ENCODE peak calls at places on chromosome 9, in nine cellular contexts. C, P, Q, I, U, G, H, R and T are unnamed samples. For H3K27me3, the result is how much of the 10 kb centered on the place peaks cover.

GRCh38 chr9:136119259-136120118 is 814 bp upstream of the TMEM250 start:
- DNase-seq in C (peak), P (no peak), Q (peak), I (no peak), U (no peak), G (no peak), H (no peak), R (peak), T (no peak)

GRCh38 chr9:127955294-127956015 is 17.8 kb upstream of the DPM2 start:
- DNase-seq in C (peak), P (no peak), Q (peak), I (peak), U (no peak), G (peak), H (peak), R (no peak), T (no peak)

GRCh38 chr9:114033397-114034103 is 44.5 kb downstream of the AMBP start:
- DNase-seq in C (no peak), P (peak), Q (no peak), I (peak), U (no peak), G (no peak), H (no peak), R (peak), T (no peak)

GRCh38 chr9:1941989-1942388 is 73.2 kb upstream of the SMARCA2 start:
- DNase-seq in C (no peak), P (peak), Q (no peak), I (no peak), U (no peak), G (no peak), H (no peak), R (no peak), T (no peak)

GRCh38 chr9:93587651-93588347 is 11.4 kb downstream of the PHF2 start:
- DNase-seq in C (no peak), P (no peak), Q (no peak), I (no peak), U (no peak), G (no peak), H (no peak), R (no peak), T (no peak)

GRCh38 chr9:101083451-101083850 is 54.9 kb downstream of the PLPPR1 start:
- DNase-seq in C (no peak), P (no peak), Q (no peak), I (no peak), U (no peak), G (no peak), H (no peak), R (no peak), T (no peak)

GRCh38 chr9:129347323-129348120 is 169.5 kb upstream of the IER5L start:
- DNase-seq in C (no peak), P (no peak), Q (peak), I (no peak), U (no peak), G (no peak), H (no peak), R (no peak), T (peak)

GRCh38 chr9:132472599-132472998 is 62.6 kb downstream of the CFAP77 start:
- DNase-seq in C (no peak), P (no peak), Q (no peak), I (no peak), U (no peak), G (no peak), H (no peak), R (no peak), T (no peak)

GRCh38 chr9:113708821-113709713 is 167.0 kb upstream of the ZNF618 start:
- DNase-seq in C (no peak), P (no peak), Q (no peak), I (no peak), U (no peak), G (no peak), H (no peak), R (no peak), T (no peak)

GRCh38 chr9:131583342-131583645 is 38.0 kb downstream of the PRRT1B start:
- DNase-seq in C (no peak), P (no peak), Q (no peak), I (no peak), U (no peak), G (no peak), H (no peak), R (no peak), T (no peak)

GRCh38 chr9:89999534-90000370 is 394.9 kb downstream of the GADD45G start:
- DNase-seq in C (peak), P (no peak), Q (peak), I (peak), U (no peak), G (no peak), H (peak), R (peak), T (peak)

GRCh38 chr9:72305102-72305546 is 59.9 kb downstream of the ZFAND5 start:
- DNase-seq in C (peak), P (peak), Q (peak), I (peak), U (no peak), G (peak), H (peak), R (peak), T (peak)

GRCh38 chr9:117783828-117784227 is 79.6 kb downstream of the TLR4 start:
- DNase-seq in C (peak), P (no peak), Q (no peak), I (no peak), U (no peak), G (no peak), H (no peak), R (no peak), T (no peak)

GRCh38 chr9:88949425-88949824 is 41.8 kb upstream of the S1PR3 start:
- DNase-seq in C (no peak), P (peak), Q (peak), I (peak), U (no peak), G (no peak), H (peak), R (no peak), T (peak)

GRCh38 chr9:134694368-134694665 is 52.7 kb downstream of the COL5A1 start:
- DNase-seq in C (no peak), P (no peak), Q (no peak), I (no peak), U (no peak), G (no peak), H (no peak), R (no peak), T (no peak)

GRCh38 chr9:33843312-33843950 is 26.5 kb downstream of the UBE2R2 start:
- DNase-seq in C (no peak), P (no peak), Q (no peak), I (no peak), U (no peak), G (no peak), H (no peak), R (no peak), T (no peak)

GRCh38 chr9:90843530-90843929 is 41.9 kb downstream of the SYK start:
- DNase-seq in C (no peak), P (no peak), Q (no peak), I (no peak), U (no peak), G (no peak), H (no peak), R (no peak), T (no peak)

GRCh38 chr9:81224166-81224858 is 465.0 kb downstream of the TLE1 start:
- DNase-seq in C (no peak), P (no peak), Q (no peak), I (no peak), U (no peak), G (no peak), H (no peak), R (no peak), T (no peak)

GRCh38 chr9:72141484-72141883 is 7.8 kb upstream of the GDA start:
- DNase-seq in C (no peak), P (no peak), Q (no peak), I (no peak), U (no peak), G (no peak), H (no peak), R (no peak), T (no peak)

GRCh38 chr9:95516736-95517558 is at the start of gene PTCH1:
- DNase-seq in C (peak), P (peak), Q (peak), I (peak), U (peak), G (no peak), H (no peak), R (peak), T (no peak)

GRCh38 chr9:101605547-101605946 is 10.8 kb upstream of the PPP3R2 start:
- DNase-seq in C (no peak), P (no peak), Q (no peak), I (no peak), U (no peak), G (no peak), H (no peak), R (no peak), T (no peak)

GRCh38 chr9:137304383-137305059 is 2.5 kb upstream of the NRARP start:
- DNase-seq in C (no peak), P (no peak), Q (no peak), I (no peak), U (no peak), G (no peak), H (no peak), R (peak), T (no peak)

GRCh38 chr9:77575785-77576184 is 72.3 kb downstream of the GNA14 start:
- DNase-seq in C (no peak), P (peak), Q (peak), I (no peak), U (no peak), G (no peak), H (no peak), R (no peak), T (no peak)

GRCh38 chr9:78278177-78278777 is 18.6 kb upstream of the PSAT1 start:
- DNase-seq in C (no peak), P (no peak), Q (peak), I (no peak), U (no peak), G (no peak), H (no peak), R (no peak), T (no peak)

GRCh38 chr9:68492801-68493200 is 47.9 kb downstream of the TMEM252 start:
- DNase-seq in C (no peak), P (no peak), Q (no peak), I (peak), U (no peak), G (no peak), H (no peak), R (no peak), T (no peak)

GRCh38 chr9:116232425-116233159 is 79.0 kb downstream of the PAPPA start:
- DNase-seq in C (no peak), P (peak), Q (peak), I (no peak), U (no peak), G (no peak), H (no peak), R (no peak), T (peak)

GRCh38 chr9:126637002-126637849 is 23.5 kb downstream of the LMX1B start:
- DNase-seq in C (no peak), P (no peak), Q (no peak), I (no peak), U (no peak), G (no peak), H (no peak), R (no peak), T (no peak)

GRCh38 chr9:126635661-126636439 is 22.1 kb downstream of the LMX1B start:
- DNase-seq in C (no peak), P (no peak), Q (no peak), I (no peak), U (no peak), G (no peak), H (no peak), R (no peak), T (no peak)

GRCh38 chr9:126642009-126642744 is 28.4 kb downstream of the LMX1B start:
- DNase-seq in C (no peak), P (no peak), Q (no peak), I (peak), U (no peak), G (no peak), H (no peak), R (no peak), T (no peak)

GRCh38 chr9:126641118-126641851 is 27.6 kb downstream of the LMX1B start:
- DNase-seq in C (no peak), P (no peak), Q (no peak), I (no peak), U (no peak), G (no peak), H (no peak), R (no peak), T (no peak)

DNA sequence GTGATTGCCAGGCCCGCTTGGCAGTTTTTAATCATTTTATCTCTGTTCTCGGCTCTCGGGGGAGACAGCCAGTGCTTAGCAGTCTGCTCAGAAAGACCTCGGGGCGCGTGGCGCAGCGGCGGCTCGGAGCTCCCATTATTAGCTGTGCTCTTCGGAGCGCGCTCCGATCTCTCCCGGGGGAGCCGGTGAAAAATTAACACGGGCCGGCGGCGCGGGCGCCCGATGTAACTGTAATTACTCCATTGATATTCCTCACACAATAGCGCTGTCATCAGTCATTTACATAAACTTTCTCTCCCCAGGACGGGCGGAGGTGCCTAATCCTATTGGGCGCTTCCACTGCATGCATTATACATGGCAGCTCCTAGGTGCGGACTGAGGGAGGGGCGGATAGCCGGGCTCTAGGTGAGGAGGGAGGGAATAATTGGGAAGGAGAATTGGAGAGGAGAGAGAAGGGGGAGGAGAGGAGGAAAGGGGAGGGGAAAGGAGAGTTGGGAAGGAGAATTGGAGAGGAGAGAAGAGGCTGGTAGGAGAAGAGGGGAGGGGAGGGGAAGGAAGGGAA is 24.9 kb downstream of the LMX1B start:
- DNase-seq in C (no peak), P (peak), Q (no peak), I (no peak), U (no peak), G (no peak), H (no peak), R (no peak), T (no peak)
- H3K27me3 ChIP-seq in C (half or more), P (half or more), Q (half or more), I (under half), U (half or more), G (under half), H (half or more), R (half or more), T (half or more)

GRCh38 chr9:124022201-124023121 is 10.9 kb downstream of the LHX2 start:
- DNase-seq in C (no peak), P (peak), Q (no peak), I (no peak), U (no peak), G (no peak), H (no peak), R (peak), T (no peak)

GRCh38 chr9:124019771-124020519 is 8.4 kb downstream of the LHX2 start:
- DNase-seq in C (no peak), P (no peak), Q (no peak), I (no peak), U (no peak), G (no peak), H (no peak), R (peak), T (no peak)

GRCh38 chr9:124021385-124021769 is 9.8 kb downstream of the LHX2 start:
- DNase-seq in C (no peak), P (no peak), Q (no peak), I (no peak), U (no peak), G (no peak), H (no peak), R (no peak), T (no peak)

GRCh38 chr9:124020520-124021384 is 9.2 kb downstream of the LHX2 start:
- DNase-seq in C (no peak), P (no peak), Q (no peak), I (no peak), U (no peak), G (no peak), H (no peak), R (peak), T (no peak)

DNA sequence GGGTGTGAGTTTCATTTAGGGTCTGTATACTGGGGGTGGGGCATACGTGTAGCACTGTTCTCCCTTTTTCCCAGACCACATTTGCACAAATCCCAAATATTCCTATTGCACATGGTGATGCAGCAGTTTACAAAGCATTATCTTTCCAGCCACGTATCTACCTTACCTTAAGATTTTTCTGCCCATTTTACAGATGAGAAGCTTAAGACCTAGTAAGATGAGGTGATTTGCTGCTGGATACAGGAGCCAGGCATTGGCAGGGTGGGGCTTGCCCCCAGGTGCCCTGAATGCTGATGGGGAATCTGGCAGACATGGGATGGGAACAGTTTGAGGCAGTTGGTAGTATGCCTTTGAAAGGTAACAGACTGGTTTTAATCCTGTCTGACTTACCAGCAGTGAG is 12.5 kb downstream of the LHX2 start:
- DNase-seq in C (no peak), P (no peak), Q (no peak), I (no peak), U (no peak), G (no peak), H (no peak), R (peak), T (no peak)
- H3K27me3 ChIP-seq in C (half or more), P (half or more), Q (half or more), I (under half), U (half or more), G (under half), H (half or more), R (half or more), T (half or more)

DNA sequence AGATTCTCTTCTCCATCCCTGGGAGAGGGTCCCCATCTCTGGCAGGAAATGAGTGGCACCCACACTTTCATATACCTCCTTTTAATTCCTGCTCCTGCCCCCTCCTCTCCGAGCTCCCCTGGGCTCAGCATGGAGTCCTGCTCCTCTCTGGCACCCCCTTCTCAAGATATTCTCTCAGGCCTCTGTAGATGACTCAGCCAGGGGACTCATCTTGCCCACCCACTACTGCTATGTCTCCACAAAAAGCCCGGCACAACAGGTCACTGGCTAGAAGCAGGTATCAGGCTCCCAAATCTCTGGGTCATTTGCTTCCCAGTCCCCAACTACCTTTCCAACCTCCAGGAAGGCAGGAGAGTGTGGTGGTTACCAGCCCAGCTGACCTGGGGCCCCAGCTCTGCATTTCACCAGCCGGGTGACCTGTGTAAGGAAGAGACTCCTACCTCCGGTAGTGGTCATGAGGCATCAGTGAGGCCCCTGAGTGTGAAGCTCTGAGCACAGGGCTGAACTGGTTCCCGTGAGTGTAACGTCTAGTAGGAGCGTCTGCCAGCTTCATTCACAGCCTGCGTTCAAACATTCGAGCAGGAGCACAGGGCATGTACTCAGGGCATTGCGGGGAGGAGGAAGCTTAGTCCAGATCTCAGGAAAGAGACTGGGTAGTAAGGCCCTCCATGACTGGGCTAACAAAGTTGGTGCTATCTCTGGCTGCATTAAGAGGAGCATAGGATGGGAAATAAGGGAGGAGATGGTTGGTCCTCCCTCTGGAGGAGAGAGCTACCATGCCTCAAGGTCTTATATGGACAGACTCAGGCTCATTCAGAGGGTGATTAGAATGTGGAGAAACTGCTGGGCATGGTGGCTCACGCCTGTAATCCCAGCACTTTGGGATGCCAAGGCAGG is 63.7 kb downstream of the LMX1B start:
- DNase-seq in C (no peak), P (no peak), Q (no peak), I (no peak), U (no peak), G (no peak), H (no peak), R (no peak), T (no peak)
- H3K27me3 ChIP-seq in C (half or more), P (half or more), Q (half or more), I (under half), U (half or more), G (under half), H (half or more), R (half or more), T (half or more)

GRCh38 chr9:83429229-83429628 is 109.0 kb downstream of the FRMD3 start:
- DNase-seq in C (no peak), P (no peak), Q (no peak), I (no peak), U (no peak), G (no peak), H (no peak), R (no peak), T (no peak)

GRCh38 chr9:83431470-83432060 is 106.6 kb downstream of the FRMD3 start:
- DNase-seq in C (peak), P (no peak), Q (no peak), I (peak), U (no peak), G (no peak), H (no peak), R (peak), T (no peak)

GRCh38 chr9:83432877-83433276 is 105.3 kb downstream of the FRMD3 start:
- DNase-seq in C (no peak), P (no peak), Q (no peak), I (no peak), U (no peak), G (no peak), H (no peak), R (no peak), T (no peak)

GRCh38 chr9:83432104-83432627 is 106.0 kb downstream of the FRMD3 start:
- DNase-seq in C (peak), P (peak), Q (no peak), I (peak), U (peak), G (no peak), H (peak), R (peak), T (no peak)

DNA sequence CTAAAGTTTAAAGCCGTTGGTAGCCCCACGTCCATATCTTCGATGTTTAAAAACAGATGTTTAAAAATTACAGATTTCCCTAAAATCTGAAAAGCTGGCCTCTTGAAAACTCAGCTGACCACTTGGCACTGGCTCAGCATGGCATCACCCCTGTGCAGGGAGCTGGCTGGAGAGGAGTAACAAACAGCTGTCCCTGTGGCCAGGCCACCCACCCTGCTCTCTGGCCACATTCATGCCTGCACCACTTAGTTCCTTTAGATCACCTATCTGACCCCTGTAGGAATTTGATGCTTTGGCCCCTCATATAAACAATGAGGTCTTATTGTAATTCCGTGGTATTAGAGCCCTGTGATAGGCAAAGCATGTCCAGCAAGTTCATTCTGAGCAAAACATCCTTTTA is 107.5 kb downstream of the FRMD3 start:
- DNase-seq in C (no peak), P (no peak), Q (no peak), I (no peak), U (peak), G (no peak), H (no peak), R (no peak), T (no peak)
- H3K27me3 ChIP-seq in C (under half), P (under half), Q (under half), I (under half), U (under half), G (under half), H (under half), R (under half), T (under half)

GRCh38 chr9:21746550-21746949 is 55.9 kb upstream of the MTAP start:
- DNase-seq in C (no peak), P (peak), Q (no peak), I (no peak), U (no peak), G (no peak), H (no peak), R (no peak), T (no peak)

GRCh38 chr9:21744320-21744719 is 58.1 kb upstream of the MTAP start:
- DNase-seq in C (no peak), P (no peak), Q (no peak), I (no peak), U (no peak), G (no peak), H (no peak), R (no peak), T (no peak)

GRCh38 chr9:21744874-21745273 is 57.6 kb upstream of the MTAP start:
- DNase-seq in C (no peak), P (no peak), Q (peak), I (no peak), U (no peak), G (no peak), H (no peak), R (no peak), T (no peak)

GRCh38 chr9:21750021-21750735 is 52.3 kb upstream of the MTAP start:
- DNase-seq in C (no peak), P (no peak), Q (no peak), I (no peak), U (no peak), G (no peak), H (no peak), R (no peak), T (peak)

GRCh38 chr9:21747171-21747570 is 55.3 kb upstream of the MTAP start:
- DNase-seq in C (no peak), P (peak), Q (no peak), I (no peak), U (no peak), G (no peak), H (no peak), R (no peak), T (peak)
- H3K27me3 ChIP-seq in C (under half), P (under half), Q (under half), I (under half), U (under half), G (under half), H (under half), R (under half), T (under half)